ENCODE peak calls at places on chromosomes 1 and 21, in four cellular contexts. One of them, this sample, is unnamed.

GRCh38 chr21:26557106-26557505 is 16.0 kb downstream of the CYYR1 start:
- DNase-seq in cardiac fibroblast: no peak
- DNase-seq in NB4: no peak
- DNase-seq in AG04450: no peak
- DNase-seq in this sample: no peak

GRCh38 chr1:20413791-20414140 is 72.2 kb downstream of the CAMK2N1 start:
- DNase-seq in cardiac fibroblast: no peak
- DNase-seq in NB4: no peak
- DNase-seq in AG04450: no peak
- DNase-seq in this sample: no peak

GRCh38 chr1:87046951-87047350 is 132.5 kb downstream of the HS2ST1 start:
- DNase-seq in cardiac fibroblast: no peak
- DNase-seq in NB4: no peak
- DNase-seq in AG04450: no peak
- DNase-seq in this sample: no peak

GRCh38 chr1:53237638-53238037 is 680 bp downstream of the MAGOH start:
- DNase-seq in cardiac fibroblast: no peak
- DNase-seq in NB4: no peak
- DNase-seq in AG04450: no peak
- DNase-seq in this sample: no peak

GRCh38 chr21:35203093-35204021 is 154.3 kb upstream of the RUNX1 start:
- DNase-seq in cardiac fibroblast: peak
- DNase-seq in NB4: no peak
- DNase-seq in AG04450: no peak
- DNase-seq in this sample: peak

GRCh38 chr21:39788383-39788782 is 43.4 kb downstream of the IGSF5 start:
- DNase-seq in cardiac fibroblast: peak
- DNase-seq in NB4: peak
- DNase-seq in AG04450: no peak
- DNase-seq in this sample: peak

GRCh38 chr1:15660151-15660550 is 24.0 kb upstream of the PLEKHM2 start:
- DNase-seq in cardiac fibroblast: no peak
- DNase-seq in NB4: no peak
- DNase-seq in AG04450: no peak
- DNase-seq in this sample: no peak

GRCh38 chr1:32032287-32032639 is 18.6 kb downstream of the KHDRBS1 start:
- DNase-seq in cardiac fibroblast: no peak
- DNase-seq in NB4: no peak
- DNase-seq in AG04450: no peak
- DNase-seq in this sample: no peak

GRCh38 chr1:68016364-68016763 is 34.1 kb downstream of the DIRAS3 start:
- DNase-seq in cardiac fibroblast: peak
- DNase-seq in NB4: no peak
- DNase-seq in AG04450: no peak
- DNase-seq in this sample: peak

GRCh38 chr1:47782414-47783165 is 214.6 kb downstream of the TRABD2B start:
- DNase-seq in cardiac fibroblast: no peak
- DNase-seq in NB4: no peak
- DNase-seq in AG04450: no peak
- DNase-seq in this sample: no peak

GRCh38 chr21:36195613-36196012 is 39.0 kb downstream of the DOP1B start:
- DNase-seq in cardiac fibroblast: no peak
- DNase-seq in NB4: no peak
- DNase-seq in AG04450: no peak
- DNase-seq in this sample: no peak

GRCh38 chr1:160637821-160638539 is 8.9 kb downstream of the SLAMF1 start:
- DNase-seq in cardiac fibroblast: peak
- DNase-seq in NB4: no peak
- DNase-seq in AG04450: no peak
- DNase-seq in this sample: no peak

GRCh38 chr1:2126331-2127180 is 68.0 kb downstream of the FAAP20 start:
- DNase-seq in cardiac fibroblast: no peak
- DNase-seq in NB4: no peak
- DNase-seq in AG04450: no peak
- DNase-seq in this sample: no peak

GRCh38 chr1:22321917-22322316 is 129.7 kb upstream of the ZBTB40 start:
- DNase-seq in cardiac fibroblast: no peak
- DNase-seq in NB4: no peak
- DNase-seq in AG04450: no peak
- DNase-seq in this sample: no peak

GRCh38 chr1:71428029-71428428 is 347.2 kb upstream of the ZRANB2 start:
- DNase-seq in cardiac fibroblast: no peak
- DNase-seq in NB4: no peak
- DNase-seq in AG04450: no peak
- DNase-seq in this sample: no peak

GRCh38 chr1:22457356-22457755 is 5.7 kb downstream of the ZBTB40 start:
- DNase-seq in cardiac fibroblast: peak
- DNase-seq in NB4: no peak
- DNase-seq in AG04450: no peak
- DNase-seq in this sample: no peak

GRCh38 chr1:17355898-17356297 is 16.1 kb upstream of the PADI6 start:
- DNase-seq in cardiac fibroblast: no peak
- DNase-seq in NB4: no peak
- DNase-seq in AG04450: no peak
- DNase-seq in this sample: no peak

GRCh38 chr1:51519048-51519856 is at the start of gene EPS15:
- DNase-seq in cardiac fibroblast: peak
- DNase-seq in NB4: peak
- DNase-seq in AG04450: peak
- DNase-seq in this sample: peak

GRCh38 chr1:53902235-53902920 is 8.4 kb downstream of the DIO1 start:
- DNase-seq in cardiac fibroblast: no peak
- DNase-seq in NB4: no peak
- DNase-seq in AG04450: no peak
- DNase-seq in this sample: no peak

GRCh38 chr1:231724876-231725647 is 98.5 kb downstream of the DISC1 start:
- DNase-seq in cardiac fibroblast: peak
- DNase-seq in NB4: peak
- DNase-seq in AG04450: no peak
- DNase-seq in this sample: peak

GRCh38 chr21:45224189-45224938 is 63.3 kb downstream of the POFUT2 start:
- DNase-seq in cardiac fibroblast: peak
- DNase-seq in NB4: no peak
- DNase-seq in AG04450: no peak
- DNase-seq in this sample: no peak

GRCh38 chr1:181117648-181118449 is 29.3 kb downstream of the IER5 start:
- DNase-seq in cardiac fibroblast: peak
- DNase-seq in NB4: no peak
- DNase-seq in AG04450: no peak
- DNase-seq in this sample: peak

GRCh38 chr1:192958871-192959270 is 100.3 kb downstream of the UCHL5 start:
- DNase-seq in cardiac fibroblast: peak
- DNase-seq in NB4: no peak
- DNase-seq in AG04450: no peak
- DNase-seq in this sample: peak

GRCh38 chr1:174689524-174689923 is 241.8 kb downstream of the GPR52 start:
- DNase-seq in cardiac fibroblast: no peak
- DNase-seq in NB4: no peak
- DNase-seq in AG04450: no peak
- DNase-seq in this sample: no peak

GRCh38 chr1:174690266-174690665 is 242.5 kb downstream of the GPR52 start:
- DNase-seq in cardiac fibroblast: no peak
- DNase-seq in NB4: no peak
- DNase-seq in AG04450: no peak
- DNase-seq in this sample: no peak

GRCh38 chr1:174696026-174696821 is 248.5 kb downstream of the GPR52 start:
- DNase-seq in cardiac fibroblast: no peak
- DNase-seq in NB4: no peak
- DNase-seq in AG04450: no peak
- DNase-seq in this sample: no peak

GRCh38 chr1:174693085-174693484 is 245.3 kb downstream of the GPR52 start:
- DNase-seq in cardiac fibroblast: no peak
- DNase-seq in NB4: no peak
- DNase-seq in AG04450: no peak
- DNase-seq in this sample: no peak

GRCh38 chr1:174692313-174692712 is 244.5 kb downstream of the GPR52 start:
- DNase-seq in cardiac fibroblast: peak
- DNase-seq in NB4: peak
- DNase-seq in AG04450: peak
- DNase-seq in this sample: peak
- TF ChIP-seq CTCF in cardiac fibroblast: peak
- TF ChIP-seq CTCF in NB4: no peak
- TF ChIP-seq CTCF in AG04450: peak
- TF ChIP-seq CTCF in this sample: no peak

DNA sequence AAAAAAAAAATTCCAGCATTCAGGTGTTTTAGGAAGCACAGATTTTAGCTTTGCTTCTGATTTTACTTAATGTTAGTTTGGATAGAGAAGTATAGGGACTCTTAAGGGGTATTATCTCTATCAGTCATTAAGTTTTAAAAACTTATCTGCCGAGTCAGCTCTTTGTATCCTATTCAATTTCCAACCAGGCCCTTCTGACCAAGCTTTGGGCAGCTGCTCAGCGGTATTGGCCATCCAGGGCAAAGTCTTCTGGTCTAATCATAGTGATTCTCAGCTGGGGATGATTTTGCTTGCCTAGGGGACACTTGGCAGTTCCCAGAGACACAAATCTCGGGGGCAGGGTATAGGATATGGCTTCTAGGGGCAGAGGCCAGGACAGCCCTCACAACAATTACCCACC is 47.6 kb downstream of the BACH1 start:
- DNase-seq in cardiac fibroblast: no peak
- DNase-seq in NB4: no peak
- DNase-seq in AG04450: no peak
- DNase-seq in this sample: no peak
- H3K4me3 ChIP-seq in cardiac fibroblast: no peak
- H3K4me3 ChIP-seq in NB4: no peak
- H3K4me3 ChIP-seq in AG04450: no peak
- H3K4me3 ChIP-seq in this sample: no peak

GRCh38 chr1:7576946-7577657 is 194.0 kb upstream of the VAMP3 start:
- DNase-seq in cardiac fibroblast: no peak
- DNase-seq in NB4: no peak
- DNase-seq in AG04450: no peak
- DNase-seq in this sample: peak
- TF ChIP-seq CTCF in cardiac fibroblast: peak
- TF ChIP-seq CTCF in NB4: no peak
- TF ChIP-seq CTCF in AG04450: peak
- TF ChIP-seq CTCF in this sample: peak

GRCh38 chr1:175191654-175192053 is 922 bp downstream of the KIAA0040 start:
- DNase-seq in cardiac fibroblast: peak
- DNase-seq in NB4: peak
- DNase-seq in AG04450: no peak
- DNase-seq in this sample: no peak
- H3K4me3 ChIP-seq in cardiac fibroblast: peak
- H3K4me3 ChIP-seq in NB4: peak
- H3K4me3 ChIP-seq in AG04450: peak
- H3K4me3 ChIP-seq in this sample: peak

GRCh38 chr1:9957726-9958125 is 14.5 kb downstream of the NMNAT1 start:
- DNase-seq in cardiac fibroblast: no peak
- DNase-seq in NB4: peak
- DNase-seq in AG04450: no peak
- DNase-seq in this sample: no peak

GRCh38 chr1:9960011-9960410 is 16.7 kb downstream of the NMNAT1 start:
- DNase-seq in cardiac fibroblast: no peak
- DNase-seq in NB4: no peak
- DNase-seq in AG04450: no peak
- DNase-seq in this sample: no peak

DNA sequence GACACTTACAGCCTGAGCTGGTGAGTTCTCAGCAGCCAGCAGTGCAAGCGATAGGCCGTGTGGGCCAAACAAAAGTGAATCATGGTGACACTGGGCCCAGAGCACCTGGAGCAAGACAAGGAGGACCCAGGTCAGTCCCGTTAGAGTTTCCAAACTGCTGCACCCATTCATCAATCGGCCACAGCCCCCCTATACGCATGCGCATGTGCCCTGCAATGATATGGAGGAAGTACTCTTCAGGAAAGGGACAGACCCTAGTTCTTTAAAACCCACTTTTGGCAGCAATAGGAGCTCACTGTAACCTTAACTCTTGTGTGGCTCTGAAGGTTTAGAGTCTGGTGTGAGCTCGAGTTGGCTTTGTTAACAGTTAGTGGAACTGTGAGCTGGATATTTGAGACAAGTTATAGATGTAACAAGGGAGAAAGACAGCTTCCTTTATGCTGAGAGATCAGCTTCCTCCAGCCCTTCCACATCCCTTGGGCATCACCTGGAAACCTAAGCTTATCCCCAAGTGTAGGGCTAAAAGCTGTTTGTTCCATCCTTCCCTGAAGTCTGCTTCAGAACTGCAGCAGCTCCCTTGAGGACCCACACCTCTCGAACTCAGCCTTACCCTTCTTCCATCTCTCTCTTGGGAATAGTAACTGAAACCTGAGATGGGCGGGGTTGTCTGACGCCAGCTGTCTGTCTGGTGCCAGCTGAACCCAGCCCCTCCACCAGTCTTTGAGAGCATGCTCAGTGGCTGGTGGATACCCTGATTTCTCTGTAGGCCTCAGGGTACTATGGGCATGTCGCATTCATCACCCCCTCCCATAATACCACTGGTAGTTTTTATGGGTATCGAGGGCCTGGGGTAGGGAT is 17.7 kb downstream of the NMNAT1 start:
- DNase-seq in cardiac fibroblast: peak
- DNase-seq in NB4: peak
- DNase-seq in AG04450: no peak
- DNase-seq in this sample: no peak
- TF ChIP-seq CTCF in cardiac fibroblast: no peak
- TF ChIP-seq CTCF in NB4: no peak
- TF ChIP-seq CTCF in AG04450: no peak
- TF ChIP-seq CTCF in this sample: no peak

GRCh38 chr1:227567256-227567655 is 3.9 kb downstream of the ZNF678 start:
- DNase-seq in cardiac fibroblast: no peak
- DNase-seq in NB4: no peak
- DNase-seq in AG04450: no peak
- DNase-seq in this sample: no peak
- H3K4me3 ChIP-seq in cardiac fibroblast: no peak
- H3K4me3 ChIP-seq in NB4: no peak
- H3K4me3 ChIP-seq in AG04450: no peak
- H3K4me3 ChIP-seq in this sample: no peak

DNA sequence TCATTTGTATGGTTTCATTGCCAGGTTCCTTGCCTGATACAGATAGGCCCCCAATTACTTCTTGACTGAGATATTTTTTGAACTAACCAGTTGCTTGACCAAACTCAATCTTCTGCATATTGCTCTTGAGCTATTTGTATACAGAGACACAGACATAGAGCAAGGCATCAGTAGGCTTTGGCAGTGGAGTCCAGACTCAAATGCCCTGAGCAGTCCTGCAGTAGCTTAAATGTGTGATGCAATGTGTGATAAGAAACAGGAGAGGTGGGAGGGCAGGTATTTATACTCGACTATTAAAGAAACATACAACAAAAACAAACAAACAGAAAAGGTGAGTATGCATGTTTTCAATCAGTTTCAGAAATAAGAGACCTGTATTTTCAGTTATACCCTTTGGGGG is 197.9 kb upstream of the DAB1 start:
- DNase-seq in cardiac fibroblast: no peak
- DNase-seq in NB4: no peak
- DNase-seq in AG04450: no peak
- DNase-seq in this sample: no peak
- TF ChIP-seq CTCF in cardiac fibroblast: no peak
- TF ChIP-seq CTCF in NB4: no peak
- TF ChIP-seq CTCF in AG04450: no peak
- TF ChIP-seq CTCF in this sample: no peak

GRCh38 chr1:240492832-240493440 is 119.0 kb downstream of the GREM2 start:
- DNase-seq in cardiac fibroblast: peak
- DNase-seq in NB4: no peak
- DNase-seq in AG04450: no peak
- DNase-seq in this sample: peak
- H3K4me3 ChIP-seq in cardiac fibroblast: peak
- H3K4me3 ChIP-seq in NB4: no peak
- H3K4me3 ChIP-seq in AG04450: no peak
- H3K4me3 ChIP-seq in this sample: peak

GRCh38 chr1:167122568-167122967 is 28.7 kb downstream of the STYXL2 start:
- DNase-seq in cardiac fibroblast: no peak
- DNase-seq in NB4: no peak
- DNase-seq in AG04450: no peak
- DNase-seq in this sample: no peak
- TF ChIP-seq CTCF in cardiac fibroblast: no peak
- TF ChIP-seq CTCF in NB4: no peak
- TF ChIP-seq CTCF in AG04450: no peak
- TF ChIP-seq CTCF in this sample: no peak

This sample was measured in astrocyte of the spinal cord.